ENCODE peak calls at places on chromosome 5, in eight cellular contexts. U is left ventricle myocardium inferior, R is prostate gland, K is endodermal cell, D is pancreas, A is hepatocyte, O is foreskin fibroblast, H is psoas muscle. W is an unnamed sample.

GRCh38 chr5:137075163-137075970 is 423.8 kb downstream of the SPOCK1 start:
- DNase-seq in D (peak), H (no peak), U (peak), O (peak), R (peak), K (peak), A (peak), W (no peak)

GRCh38 chr5:140295414-140295813 is 7.5 kb downstream of the PFDN1 start:
- DNase-seq in A (peak), R (peak), H (no peak), D (peak), U (no peak), K (no peak), O (peak), W (peak)

GRCh38 chr5:134887593-134888159 is 13.5 kb downstream of the TXNDC15 start:
- DNase-seq in A (no peak), O (no peak), U (no peak), D (no peak), H (no peak), R (no peak), K (no peak), W (no peak)

GRCh38 chr5:435961-436640 is 6.9 kb upstream of the EXOC3 start:
- DNase-seq in O (peak), D (no peak), U (no peak), R (no peak), K (peak), A (no peak), H (peak), W (no peak)

GRCh38 chr5:139566611-139567010 is 5.5 kb downstream of the UBE2D2 start:
- DNase-seq in A (no peak), D (no peak), U (no peak), H (no peak), R (no peak), O (peak), K (no peak), W (no peak)

GRCh38 chr5:126054593-126055347 is 368.4 kb upstream of the GRAMD2B start:
- DNase-seq in K (no peak), U (no peak), R (no peak), O (no peak), D (no peak), A (no peak), H (no peak), W (no peak)

GRCh38 chr5:81393430-81393782 is 528 bp downstream of the ACOT12 start:
- DNase-seq in H (no peak), D (no peak), U (no peak), K (no peak), O (no peak), R (no peak), A (no peak), W (no peak)

GRCh38 chr5:37787742-37788141 is 52.1 kb downstream of the GDNF start:
- DNase-seq in R (no peak), D (no peak), A (no peak), K (no peak), H (no peak), U (no peak), O (no peak), W (no peak)

GRCh38 chr5:135978993-135979392 is 24.2 kb upstream of the LECT2 start:
- DNase-seq in O (no peak), A (no peak), H (no peak), U (no peak), D (no peak), K (no peak), R (no peak), W (no peak)

GRCh38 chr5:10434392-10434791 is 7.3 kb upstream of the ROPN1L start:
- DNase-seq in H (no peak), R (no peak), O (no peak), U (no peak), D (no peak), A (no peak), K (no peak), W (no peak)

GRCh38 chr5:19866088-19866446 is 121.9 kb downstream of the CDH18 start:
- DNase-seq in H (no peak), U (no peak), A (no peak), O (peak), D (no peak), K (no peak), R (no peak), W (no peak)

GRCh38 chr5:68240196-68240595 is 24.6 kb downstream of the PIK3R1 start:
- DNase-seq in A (no peak), K (no peak), D (no peak), U (no peak), H (no peak), O (no peak), R (no peak), W (no peak)

GRCh38 chr5:142600611-142601360 is 85.1 kb downstream of the FGF1 start:
- DNase-seq in U (peak), H (no peak), D (peak), K (no peak), A (peak), R (peak), O (peak), W (peak)

GRCh38 chr5:173663810-173664526 is 47.5 kb upstream of the BOD1 start:
- DNase-seq in D (no peak), U (peak), K (peak), R (no peak), O (no peak), H (peak), A (no peak), W (no peak)

GRCh38 chr5:138469540-138470321 is 4.5 kb downstream of the EGR1 start:
- DNase-seq in K (peak), H (no peak), D (no peak), R (no peak), U (no peak), O (peak), A (peak), W (no peak)

GRCh38 chr5:100791376-100791775 is 111.7 kb downstream of the ST8SIA4 start:
- DNase-seq in O (no peak), D (no peak), K (no peak), U (no peak), H (no peak), A (no peak), R (no peak), W (no peak)

GRCh38 chr5:773517-774264 is 10.8 kb downstream of the ZDHHC11B start:
- DNase-seq in O (no peak), A (peak), K (peak), H (no peak), U (no peak), D (peak), R (no peak), W (no peak)

GRCh38 chr5:74028406-74028805 is 402.4 kb downstream of the ARHGEF28 start:
- DNase-seq in R (no peak), O (no peak), D (no peak), A (no peak), H (no peak), U (no peak), K (no peak), W (no peak)

GRCh38 chr5:78908173-78908901 is 76.8 kb downstream of the ARSB start:
- DNase-seq in U (peak), R (no peak), A (peak), K (peak), D (peak), H (peak), O (peak), W (no peak)

GRCh38 chr5:60387041-60387440 is 312.9 kb downstream of the DEPDC1B start:
- DNase-seq in R (no peak), U (no peak), O (no peak), H (no peak), D (no peak), A (no peak), K (no peak), W (no peak)

GRCh38 chr5:143248822-143249579 is 154.5 kb downstream of the NR3C1 start:
- DNase-seq in D (no peak), K (no peak), A (peak), U (no peak), O (peak), R (no peak), H (no peak), W (no peak)

GRCh38 chr5:83256091-83256775 is 178.9 kb downstream of the XRCC4 start:
- DNase-seq in U (no peak), A (no peak), O (peak), H (no peak), K (no peak), D (no peak), R (no peak), W (no peak)

GRCh38 chr5:34685485-34686197 is 29.5 kb downstream of the RAI14 start:
- DNase-seq in R (no peak), U (no peak), O (peak), D (no peak), K (peak), H (no peak), A (no peak), W (no peak)

GRCh38 chr5:92644271-92644886 is 936.6 kb downstream of the NR2F1-AS1 start:
- DNase-seq in U (no peak), H (no peak), D (no peak), K (peak), R (no peak), A (peak), O (no peak), W (no peak)

GRCh38 chr5:180790020-180790419 is 12.6 kb downstream of the MGAT1 start:
- DNase-seq in K (peak), H (no peak), D (peak), O (no peak), R (no peak), U (no peak), A (no peak), W (no peak)

GRCh38 chr5:1507016-1507375 is 16.8 kb downstream of the LPCAT1 start:
- DNase-seq in A (no peak), K (peak), R (no peak), D (no peak), H (peak), U (no peak), O (no peak), W (no peak)

GRCh38 chr5:138978085-138978484 is 103.0 kb upstream of the LRRTM2 start:
- DNase-seq in K (peak), O (peak), D (no peak), R (no peak), H (no peak), A (no peak), U (no peak), W (no peak)

GRCh38 chr5:28301676-28302075 is 1263.3 kb upstream of the CDH9 start:
- DNase-seq in D (no peak), H (no peak), U (no peak), R (no peak), A (peak), K (no peak), O (peak), W (no peak)

GRCh38 chr5:160262665-160263064 is 33.4 kb downstream of the FABP6 start:
- DNase-seq in H (no peak), R (peak), O (peak), U (no peak), A (peak), D (no peak), K (no peak), W (no peak)

GRCh38 chr5:139847790-139848507 is 52.3 kb downstream of the PSD2 start:
- DNase-seq in R (no peak), H (peak), A (peak), U (peak), O (no peak), K (peak), D (peak), W (peak)

GRCh38 chr5:57889558-57889957 is 406.9 kb upstream of the ACTBL2 start:
- DNase-seq in H (no peak), A (peak), U (no peak), D (no peak), K (peak), O (peak), R (no peak), W (no peak)
- TF ChIP-seq CTCF in H (peak), A (peak), U (peak), D (no peak), K (peak), O (peak), R (no peak), W (no peak)

GRCh38 chr5:62265648-62266112 is 40.3 kb upstream of the KIF2A start:
- DNase-seq in U (no peak), K (no peak), R (no peak), O (no peak), H (no peak), D (no peak), A (no peak), W (no peak)

GRCh38 chr5:62259699-62260220 is 46.2 kb upstream of the KIF2A start:
- DNase-seq in A (no peak), U (no peak), R (no peak), H (no peak), D (no peak), K (no peak), O (peak), W (no peak)

GRCh38 chr5:62260510-62260909 is 45.5 kb upstream of the KIF2A start:
- DNase-seq in A (no peak), O (peak), H (no peak), K (no peak), R (no peak), U (no peak), D (no peak), W (no peak)

GRCh38 chr5:62266573-62266972 is 39.4 kb upstream of the KIF2A start:
- DNase-seq in A (no peak), R (no peak), H (no peak), D (no peak), U (no peak), K (no peak), O (no peak), W (no peak)

DNA sequence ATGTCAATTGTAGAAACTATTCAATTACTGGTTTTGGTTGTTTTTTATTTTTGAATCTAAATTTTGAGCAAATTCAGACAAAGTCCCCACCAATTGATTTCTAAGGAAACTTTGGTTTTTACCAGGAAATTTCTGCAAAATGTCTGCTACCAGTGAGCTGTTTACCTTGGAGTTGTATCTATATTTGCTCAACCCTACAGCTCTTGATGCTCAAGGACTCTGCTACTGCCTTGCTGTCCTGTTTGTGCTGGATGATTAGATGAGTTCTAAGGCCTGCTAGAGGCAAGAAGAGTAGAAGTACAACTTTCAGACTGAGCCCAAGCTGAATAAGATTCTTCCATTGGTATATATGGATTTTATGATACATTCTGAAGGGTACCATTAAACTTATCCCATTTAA is 42.6 kb upstream of the KIF2A start:
- DNase-seq in O (no peak), K (no peak), R (no peak), H (no peak), D (no peak), A (no peak), U (no peak), W (no peak)
- TF ChIP-seq CTCF in O (no peak), K (no peak), R (no peak), H (no peak), D (no peak), A (no peak), U (no peak), W (no peak)

DNA sequence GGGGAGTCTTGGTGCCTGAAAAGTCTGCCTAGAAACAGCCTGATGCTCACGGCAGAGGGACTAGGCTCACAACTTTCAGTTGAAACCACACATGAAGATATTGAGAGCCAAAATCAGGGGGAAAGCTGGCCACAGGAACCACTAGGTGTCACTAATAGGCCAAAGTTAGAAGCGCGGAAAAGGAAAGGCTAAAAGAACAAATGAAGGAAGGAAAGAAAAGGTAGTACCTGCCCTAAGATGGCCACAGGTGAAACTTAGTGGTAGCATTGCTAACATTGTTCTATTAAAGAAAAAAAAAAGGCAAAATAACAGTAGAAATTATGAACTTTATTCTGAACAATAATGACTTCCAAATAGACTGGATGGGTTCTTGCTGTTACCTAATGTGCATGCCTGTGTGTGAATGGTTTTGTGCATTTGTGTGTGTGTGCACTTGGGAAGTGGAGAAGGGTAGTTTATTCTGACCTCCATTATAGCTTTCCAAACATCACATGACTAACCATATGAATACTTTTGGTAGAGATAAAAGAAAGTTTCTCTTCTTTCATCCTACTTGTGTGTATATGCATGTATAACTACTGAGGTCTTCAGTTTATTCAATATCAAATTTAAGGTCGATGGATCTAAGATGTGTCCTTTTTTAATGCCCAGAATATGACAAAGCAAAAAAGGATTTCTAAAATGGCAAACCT is 2.1 kb upstream of the RFESD start:
- DNase-seq in K (peak), R (peak), O (peak), D (peak), H (no peak), U (no peak), A (peak), W (no peak)
- TF ChIP-seq CTCF in K (peak), R (peak), O (peak), D (peak), H (peak), U (peak), A (peak), W (peak)

DNA sequence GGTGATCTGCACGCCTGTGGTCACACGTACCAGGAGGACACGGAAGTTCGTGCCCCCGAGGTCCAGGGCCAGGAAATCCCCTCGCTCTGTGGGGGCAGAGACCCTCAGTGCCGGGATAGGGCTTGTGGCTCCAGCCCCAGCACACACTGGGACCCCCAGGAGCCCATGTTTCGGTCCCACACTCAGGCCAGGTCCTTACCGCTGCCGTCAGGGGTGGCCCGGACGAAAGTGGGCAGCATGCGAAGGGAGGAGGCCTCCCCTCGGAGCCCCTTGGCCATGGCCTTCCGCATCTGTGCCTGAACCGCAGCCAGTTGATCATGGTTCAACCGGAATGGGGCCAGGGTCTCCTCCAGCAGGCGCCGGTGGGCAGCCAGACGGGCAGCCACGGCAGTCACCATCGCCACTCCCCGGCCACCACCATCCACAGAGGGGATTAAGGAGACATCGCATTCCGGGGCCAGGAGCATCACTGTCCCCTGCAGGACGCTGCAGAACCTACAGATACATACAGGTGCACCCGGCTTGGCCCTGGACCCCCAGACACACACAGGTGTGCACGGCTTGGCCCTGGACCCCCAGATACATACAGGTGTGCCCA is 11.8 kb downstream of the HK3 start:
- DNase-seq in D (no peak), K (no peak), A (no peak), R (no peak), H (no peak), U (no peak), O (no peak), W (no peak)
- TF ChIP-seq CTCF in D (no peak), K (peak), A (no peak), R (no peak), H (no peak), U (no peak), O (no peak), W (no peak)

GRCh38 chr5:31990701-31991110 is 183.4 kb downstream of the GOLPH3 start:
- DNase-seq in D (no peak), O (peak), R (no peak), A (no peak), K (no peak), H (no peak), U (no peak), W (no peak)

GRCh38 chr5:31984691-31985090 is 189.4 kb downstream of the GOLPH3 start:
- DNase-seq in R (no peak), H (no peak), O (no peak), D (no peak), U (no peak), K (no peak), A (no peak), W (no peak)

GRCh38 chr5:31990296-31990695 is 183.8 kb downstream of the GOLPH3 start:
- DNase-seq in K (no peak), H (no peak), A (no peak), O (peak), U (no peak), D (no peak), R (no peak), W (no peak)

GRCh38 chr5:31986101-31986500 is 188.0 kb downstream of the GOLPH3 start:
- DNase-seq in A (no peak), O (no peak), U (no peak), R (no peak), K (no peak), D (no peak), H (no peak), W (no peak)

DNA sequence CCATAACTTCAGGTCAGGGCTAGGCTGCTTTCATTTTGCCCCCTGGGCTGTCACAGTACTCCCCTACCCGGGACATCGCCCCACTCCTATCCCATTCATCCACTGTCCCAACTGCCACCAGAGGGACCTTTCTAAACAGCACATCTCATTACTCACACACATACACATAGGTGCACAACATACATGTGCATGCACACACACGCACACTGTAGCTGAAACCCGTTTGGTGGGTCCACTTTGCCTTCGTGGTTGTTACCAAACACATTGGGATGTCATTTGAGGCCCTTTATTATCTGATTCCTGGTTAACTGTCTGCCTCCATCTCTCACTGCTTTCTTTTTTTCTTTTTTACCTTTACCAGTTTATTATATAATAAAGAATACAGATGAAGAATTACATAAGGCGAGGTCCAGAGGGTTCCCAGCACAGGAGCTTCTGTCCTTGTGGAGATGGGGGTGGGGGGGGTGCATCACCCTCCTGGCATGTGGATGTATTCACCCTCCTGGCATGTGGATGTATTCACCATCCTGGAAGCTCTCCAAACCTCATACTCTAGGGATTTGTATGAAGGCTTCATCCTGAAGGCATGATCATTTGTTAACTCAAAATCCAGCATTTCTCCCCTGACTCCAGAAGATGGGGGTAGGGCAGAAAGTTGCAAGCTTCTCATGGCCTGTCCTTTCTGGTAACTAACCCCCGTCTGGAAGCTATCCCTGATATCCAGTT is 186.0 kb downstream of the GOLPH3 start:
- DNase-seq in A (peak), R (no peak), H (no peak), D (no peak), O (peak), K (no peak), U (no peak), W (no peak)
- TF ChIP-seq CTCF in A (no peak), R (no peak), H (no peak), D (no peak), O (no peak), K (no peak), U (no peak), W (no peak)

GRCh38 chr5:99054972-99055371 is 126.2 kb upstream of the CHD1 start:
- DNase-seq in K (no peak), O (no peak), U (no peak), D (no peak), R (no peak), H (no peak), A (no peak), W (no peak)
- TF ChIP-seq CTCF in K (no peak), O (no peak), U (no peak), D (no peak), R (no peak), H (no peak), A (no peak), W (no peak)

GRCh38 chr5:17067657-17068392 is 131.7 kb upstream of the MYO10 start:
- DNase-seq in H (no peak), A (no peak), K (no peak), R (no peak), O (no peak), D (no peak), U (no peak), W (no peak)
- TF ChIP-seq CTCF in H (no peak), A (no peak), K (no peak), R (no peak), O (no peak), D (no peak), U (no peak), W (no peak)

W was measured in thoracic aorta.